ENCODE peak calls at places on chromosomes 4 and X, in five cellular contexts. One of them, this sample, is unnamed.

GRCh38 chrX:48569958-48570357 is 4.3 kb upstream of the RBM3 start:
- DNase-seq in left lung: no peak
- DNase-seq in thyroid gland: no peak
- DNase-seq in heart right ventricle: no peak
- DNase-seq in CD4-positive, alpha-beta T cell: no peak
- DNase-seq in this sample: peak

GRCh38 chrX:24231169-24231568 is 81.6 kb downstream of the ZFX start:
- DNase-seq in left lung: no peak
- DNase-seq in thyroid gland: no peak
- DNase-seq in heart right ventricle: no peak
- DNase-seq in CD4-positive, alpha-beta T cell: no peak
- DNase-seq in this sample: peak

GRCh38 chr4:93764647-93765246 is 63.8 kb upstream of the ATOH1 start:
- DNase-seq in left lung: no peak
- DNase-seq in thyroid gland: no peak
- DNase-seq in heart right ventricle: no peak
- DNase-seq in CD4-positive, alpha-beta T cell: no peak
- DNase-seq in this sample: peak

GRCh38 chrX:78997870-78998558 is 52.8 kb downstream of the P2RY10 start:
- DNase-seq in left lung: peak
- DNase-seq in thyroid gland: no peak
- DNase-seq in heart right ventricle: no peak
- DNase-seq in CD4-positive, alpha-beta T cell: no peak
- DNase-seq in this sample: no peak

GRCh38 chr4:42672359-42673083 is 15.6 kb upstream of the ATP8A1 start:
- DNase-seq in left lung: no peak
- DNase-seq in thyroid gland: no peak
- DNase-seq in heart right ventricle: no peak
- DNase-seq in CD4-positive, alpha-beta T cell: no peak
- DNase-seq in this sample: no peak

GRCh38 chrX:150680974-150681373 is 12.2 kb upstream of the MTMR1 start:
- DNase-seq in left lung: no peak
- DNase-seq in thyroid gland: peak
- DNase-seq in heart right ventricle: no peak
- DNase-seq in CD4-positive, alpha-beta T cell: no peak
- DNase-seq in this sample: no peak

GRCh38 chr4:32987111-32987510 is 2266.9 kb downstream of the PCDH7 start:
- DNase-seq in left lung: no peak
- DNase-seq in thyroid gland: no peak
- DNase-seq in heart right ventricle: no peak
- DNase-seq in CD4-positive, alpha-beta T cell: no peak
- DNase-seq in this sample: no peak

GRCh38 chr4:186728631-186729271 is 5.1 kb upstream of the FAT1 start:
- DNase-seq in left lung: no peak
- DNase-seq in thyroid gland: no peak
- DNase-seq in heart right ventricle: no peak
- DNase-seq in CD4-positive, alpha-beta T cell: no peak
- DNase-seq in this sample: no peak

GRCh38 chr4:139368990-139369389 is 66.7 kb upstream of the NDUFC1 start:
- DNase-seq in left lung: no peak
- DNase-seq in thyroid gland: no peak
- DNase-seq in heart right ventricle: no peak
- DNase-seq in CD4-positive, alpha-beta T cell: no peak
- DNase-seq in this sample: no peak

GRCh38 chr4:55386840-55387239 is 8.9 kb upstream of the TMEM165 start:
- DNase-seq in left lung: no peak
- DNase-seq in thyroid gland: no peak
- DNase-seq in heart right ventricle: no peak
- DNase-seq in CD4-positive, alpha-beta T cell: no peak
- DNase-seq in this sample: no peak
- TF ChIP-seq CTCF in left lung: no peak
- TF ChIP-seq CTCF in thyroid gland: no peak
- TF ChIP-seq CTCF in heart right ventricle: no peak
- TF ChIP-seq CTCF in CD4-positive, alpha-beta T cell: no peak
- TF ChIP-seq CTCF in this sample: no peak

DNA sequence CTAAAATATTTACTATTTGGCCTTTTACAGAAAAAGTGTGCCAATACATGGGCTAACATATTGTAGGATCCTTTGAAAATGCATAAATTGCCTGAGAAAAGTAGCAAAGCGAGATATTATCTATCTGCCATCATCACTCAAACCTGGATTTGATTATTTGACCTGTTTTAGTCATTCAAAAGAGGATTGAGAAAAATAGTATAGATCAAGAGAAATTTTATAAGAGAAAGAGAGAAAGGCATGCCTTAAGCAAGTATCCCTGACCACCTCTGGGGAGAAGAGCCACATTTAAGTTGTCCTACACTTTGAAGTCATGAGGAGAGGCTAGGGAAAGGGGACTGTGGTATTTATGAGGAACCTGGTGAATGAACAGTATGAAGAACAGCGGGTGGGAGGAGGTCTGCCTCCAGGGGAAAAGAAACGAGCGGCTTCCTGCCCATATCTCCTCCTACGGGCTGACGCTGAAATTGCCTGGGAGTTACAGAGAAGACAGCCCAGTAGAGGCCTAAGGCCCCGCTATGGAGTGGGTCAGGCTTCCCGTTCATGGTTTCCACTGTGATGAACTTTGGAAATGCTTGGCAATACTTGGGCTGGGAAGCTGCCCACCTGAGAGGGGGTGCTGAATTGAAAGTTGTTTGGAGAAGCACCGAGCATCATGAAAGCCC is 106.8 kb upstream of the ACSL4 start:
- DNase-seq in left lung: no peak
- DNase-seq in thyroid gland: no peak
- DNase-seq in heart right ventricle: no peak
- DNase-seq in CD4-positive, alpha-beta T cell: no peak
- DNase-seq in this sample: no peak
- TF ChIP-seq CTCF in left lung: no peak
- TF ChIP-seq CTCF in thyroid gland: no peak
- TF ChIP-seq CTCF in heart right ventricle: peak
- TF ChIP-seq CTCF in CD4-positive, alpha-beta T cell: no peak
- TF ChIP-seq CTCF in this sample: no peak

GRCh38 chr4:113732-114131 is 10.6 kb upstream of the ZNF718 start:
- DNase-seq in left lung: no peak
- DNase-seq in thyroid gland: no peak
- DNase-seq in heart right ventricle: no peak
- DNase-seq in CD4-positive, alpha-beta T cell: no peak
- DNase-seq in this sample: no peak
- TF ChIP-seq CTCF in left lung: no peak
- TF ChIP-seq CTCF in thyroid gland: no peak
- TF ChIP-seq CTCF in heart right ventricle: no peak
- TF ChIP-seq CTCF in CD4-positive, alpha-beta T cell: no peak
- TF ChIP-seq CTCF in this sample: no peak

DNA sequence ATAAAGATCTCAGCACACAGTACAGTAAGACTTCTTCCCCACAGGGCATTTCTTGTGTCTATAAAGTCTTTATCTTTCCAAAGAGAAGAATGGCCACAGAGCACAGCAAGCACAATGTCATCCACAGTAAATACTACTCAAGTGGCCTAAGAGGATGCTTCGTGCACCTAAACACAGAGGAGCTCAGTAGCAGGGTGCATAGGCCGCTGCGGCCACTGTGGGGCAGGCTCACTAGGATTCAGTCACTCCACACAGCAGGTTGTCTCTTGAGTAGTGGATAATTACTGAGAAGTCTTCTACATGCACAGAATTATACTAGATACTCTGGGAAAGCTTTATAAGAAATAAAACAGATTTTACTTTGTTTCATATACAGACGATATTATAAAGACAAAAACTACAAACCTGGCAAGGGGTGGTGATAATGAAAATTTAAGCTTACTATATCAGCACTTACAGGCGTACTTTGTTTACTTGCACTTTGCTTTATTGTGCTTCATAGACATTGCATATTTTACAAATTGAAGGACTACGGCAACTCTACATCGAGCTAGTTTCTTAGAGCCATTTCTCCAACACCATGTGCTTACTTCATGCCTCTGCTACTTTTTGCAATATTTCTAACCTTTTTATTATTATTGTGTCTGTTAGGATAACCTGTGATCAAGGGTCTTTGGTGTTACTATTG is 78.5 kb downstream of the PRDM5 start:
- DNase-seq in left lung: peak
- DNase-seq in thyroid gland: no peak
- DNase-seq in heart right ventricle: peak
- DNase-seq in CD4-positive, alpha-beta T cell: no peak
- DNase-seq in this sample: no peak
- TF ChIP-seq CTCF in left lung: peak
- TF ChIP-seq CTCF in thyroid gland: no peak
- TF ChIP-seq CTCF in heart right ventricle: peak
- TF ChIP-seq CTCF in CD4-positive, alpha-beta T cell: no peak
- TF ChIP-seq CTCF in this sample: no peak

GRCh38 chr4:108466936-108467902 is 153.2 kb upstream of the RPL34 start:
- DNase-seq in left lung: no peak
- DNase-seq in thyroid gland: no peak
- DNase-seq in heart right ventricle: no peak
- DNase-seq in CD4-positive, alpha-beta T cell: no peak
- DNase-seq in this sample: peak
- TF ChIP-seq CTCF in left lung: no peak
- TF ChIP-seq CTCF in thyroid gland: no peak
- TF ChIP-seq CTCF in heart right ventricle: no peak
- TF ChIP-seq CTCF in CD4-positive, alpha-beta T cell: no peak
- TF ChIP-seq CTCF in this sample: no peak

GRCh38 chr4:99807666-99808065 is 9.0 kb upstream of the DAPP1 start:
- DNase-seq in left lung: no peak
- DNase-seq in thyroid gland: no peak
- DNase-seq in heart right ventricle: no peak
- DNase-seq in CD4-positive, alpha-beta T cell: no peak
- DNase-seq in this sample: no peak

GRCh38 chr4:99810536-99810935 is 6.1 kb upstream of the DAPP1 start:
- DNase-seq in left lung: no peak
- DNase-seq in thyroid gland: no peak
- DNase-seq in heart right ventricle: no peak
- DNase-seq in CD4-positive, alpha-beta T cell: no peak
- DNase-seq in this sample: no peak

GRCh38 chr4:99806545-99806944 is 10.1 kb upstream of the DAPP1 start:
- DNase-seq in left lung: no peak
- DNase-seq in thyroid gland: no peak
- DNase-seq in heart right ventricle: no peak
- DNase-seq in CD4-positive, alpha-beta T cell: no peak
- DNase-seq in this sample: no peak

GRCh38 chr4:99809326-99809725 is 7.3 kb upstream of the DAPP1 start:
- DNase-seq in left lung: no peak
- DNase-seq in thyroid gland: no peak
- DNase-seq in heart right ventricle: no peak
- DNase-seq in CD4-positive, alpha-beta T cell: no peak
- DNase-seq in this sample: no peak

DNA sequence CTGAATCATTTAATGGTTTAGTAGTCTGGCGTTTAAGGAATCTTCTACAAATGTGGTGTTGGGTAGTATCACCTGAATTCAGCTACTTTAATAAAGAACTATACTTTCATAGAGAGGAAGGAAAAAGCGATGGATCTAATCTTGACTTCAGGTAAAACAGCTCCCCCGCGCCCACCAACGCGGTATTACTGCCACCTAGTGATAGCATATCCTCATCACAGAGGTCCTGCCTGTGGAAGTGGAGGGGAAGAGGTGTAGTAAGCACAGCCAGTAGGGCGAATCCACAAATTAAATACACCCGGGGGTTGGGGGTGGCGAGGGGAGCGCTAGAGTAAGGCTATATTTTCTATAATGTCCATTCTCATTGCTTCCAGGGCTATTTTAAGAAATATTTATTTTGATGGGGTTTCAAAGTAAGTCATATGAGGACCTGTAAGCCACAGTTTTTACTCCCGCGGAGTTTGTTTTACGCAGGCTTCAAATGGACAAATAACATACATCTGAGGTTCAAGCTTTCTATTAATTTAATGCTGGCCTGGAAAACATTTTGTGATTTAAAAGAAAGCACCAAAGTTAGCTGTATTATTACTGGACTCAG is 8.3 kb upstream of the DAPP1 start:
- DNase-seq in left lung: peak
- DNase-seq in thyroid gland: peak
- DNase-seq in heart right ventricle: peak
- DNase-seq in CD4-positive, alpha-beta T cell: peak
- DNase-seq in this sample: peak
- TF ChIP-seq CTCF in left lung: peak
- TF ChIP-seq CTCF in thyroid gland: peak
- TF ChIP-seq CTCF in heart right ventricle: peak
- TF ChIP-seq CTCF in CD4-positive, alpha-beta T cell: peak
- TF ChIP-seq CTCF in this sample: peak

GRCh38 chr4:81606796-81607550 is 135.3 kb upstream of the RASGEF1B start:
- DNase-seq in left lung: no peak
- DNase-seq in thyroid gland: no peak
- DNase-seq in heart right ventricle: no peak
- DNase-seq in CD4-positive, alpha-beta T cell: no peak
- DNase-seq in this sample: no peak
- TF ChIP-seq CTCF in left lung: no peak
- TF ChIP-seq CTCF in thyroid gland: no peak
- TF ChIP-seq CTCF in heart right ventricle: no peak
- TF ChIP-seq CTCF in CD4-positive, alpha-beta T cell: no peak
- TF ChIP-seq CTCF in this sample: no peak

DNA sequence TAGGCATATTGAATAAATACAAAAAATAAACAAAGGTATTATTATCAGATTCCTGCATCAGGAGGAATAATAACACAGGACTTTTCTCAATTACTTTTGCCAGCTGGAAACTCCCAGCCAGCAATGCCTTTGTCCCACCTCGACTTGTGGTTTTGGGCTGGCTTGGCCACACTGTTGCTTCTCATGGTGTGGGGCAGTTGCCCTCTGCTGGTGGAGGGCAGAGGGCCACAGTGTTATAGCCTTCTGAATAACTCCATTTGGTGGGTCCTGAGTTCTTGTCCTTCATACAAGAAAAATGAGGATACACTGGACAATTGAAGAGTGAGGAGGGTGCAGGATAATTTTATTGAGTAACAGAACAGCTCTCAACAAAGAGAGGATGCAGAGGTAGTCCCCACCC is 1206.0 kb upstream of the ADGRL3 start:
- DNase-seq in left lung: no peak
- DNase-seq in thyroid gland: no peak
- DNase-seq in heart right ventricle: no peak
- DNase-seq in CD4-positive, alpha-beta T cell: no peak
- DNase-seq in this sample: no peak
- TF ChIP-seq CTCF in left lung: no peak
- TF ChIP-seq CTCF in thyroid gland: no peak
- TF ChIP-seq CTCF in heart right ventricle: peak
- TF ChIP-seq CTCF in CD4-positive, alpha-beta T cell: no peak
- TF ChIP-seq CTCF in this sample: no peak

This sample was measured in GM13976.